ENCODE peak calls at places on chromosomes 3 and 15, in ten cellular contexts. One of them, this sample, is unnamed. For H3K4me1, the result is how much of the 10 kb centered on the place peaks cover.

GRCh38 chr3:124584552-124585391 is 145.5 kb upstream of the UMPS start:
- DNase-seq in neural progenitor cell: peak
- DNase-seq in endothelial cell of umbilical vein: peak
- DNase-seq in IMR-90: peak
- DNase-seq in fibroblast of lung: peak
- DNase-seq in tibial nerve: no peak
- DNase-seq in A549: peak
- DNase-seq in NT2/D1: peak
- DNase-seq in heart right ventricle: peak
- DNase-seq in transverse colon: peak
- DNase-seq in this sample: peak

GRCh38 chr15:43346305-43346704 is 15.9 kb upstream of the LCMT2 start:
- DNase-seq in neural progenitor cell: no peak
- DNase-seq in endothelial cell of umbilical vein: no peak
- DNase-seq in IMR-90: no peak
- DNase-seq in fibroblast of lung: no peak
- DNase-seq in tibial nerve: no peak
- DNase-seq in A549: no peak
- DNase-seq in NT2/D1: no peak
- DNase-seq in heart right ventricle: no peak
- DNase-seq in transverse colon: no peak
- DNase-seq in this sample: no peak

GRCh38 chr3:10623578-10624275 is 118.3 kb upstream of the ATP2B2 start:
- DNase-seq in neural progenitor cell: no peak
- DNase-seq in endothelial cell of umbilical vein: no peak
- DNase-seq in IMR-90: no peak
- DNase-seq in fibroblast of lung: no peak
- DNase-seq in tibial nerve: no peak
- DNase-seq in A549: no peak
- DNase-seq in NT2/D1: no peak
- DNase-seq in heart right ventricle: no peak
- DNase-seq in transverse colon: no peak
- DNase-seq in this sample: no peak

GRCh38 chr3:59266551-59266950 is 216.7 kb upstream of the CFAP20DC start:
- DNase-seq in neural progenitor cell: no peak
- DNase-seq in endothelial cell of umbilical vein: no peak
- DNase-seq in IMR-90: peak
- DNase-seq in fibroblast of lung: no peak
- DNase-seq in tibial nerve: no peak
- DNase-seq in A549: no peak
- DNase-seq in NT2/D1: no peak
- DNase-seq in heart right ventricle: no peak
- DNase-seq in transverse colon: no peak
- DNase-seq in this sample: peak

GRCh38 chr3:44292947-44293346 is 45.6 kb upstream of the TCAIM start:
- DNase-seq in neural progenitor cell: no peak
- DNase-seq in endothelial cell of umbilical vein: no peak
- DNase-seq in IMR-90: no peak
- DNase-seq in fibroblast of lung: no peak
- DNase-seq in tibial nerve: no peak
- DNase-seq in A549: no peak
- DNase-seq in NT2/D1: no peak
- DNase-seq in heart right ventricle: no peak
- DNase-seq in transverse colon: no peak
- DNase-seq in this sample: no peak

GRCh38 chr3:169863458-169863899 is 6.3 kb downstream of the LRRC31 start:
- DNase-seq in neural progenitor cell: peak
- DNase-seq in endothelial cell of umbilical vein: peak
- DNase-seq in IMR-90: peak
- DNase-seq in fibroblast of lung: peak
- DNase-seq in tibial nerve: peak
- DNase-seq in A549: peak
- DNase-seq in NT2/D1: peak
- DNase-seq in heart right ventricle: peak
- DNase-seq in transverse colon: peak
- DNase-seq in this sample: no peak

GRCh38 chr15:44128443-44128842 is 66.6 kb downstream of the FRMD5 start:
- DNase-seq in neural progenitor cell: no peak
- DNase-seq in endothelial cell of umbilical vein: no peak
- DNase-seq in IMR-90: no peak
- DNase-seq in fibroblast of lung: no peak
- DNase-seq in tibial nerve: no peak
- DNase-seq in A549: no peak
- DNase-seq in NT2/D1: no peak
- DNase-seq in heart right ventricle: no peak
- DNase-seq in transverse colon: no peak
- DNase-seq in this sample: no peak

GRCh38 chr15:31486506-31486905 is 159.9 kb downstream of the KLF13 start:
- DNase-seq in neural progenitor cell: peak
- DNase-seq in endothelial cell of umbilical vein: no peak
- DNase-seq in IMR-90: no peak
- DNase-seq in fibroblast of lung: no peak
- DNase-seq in tibial nerve: no peak
- DNase-seq in A549: no peak
- DNase-seq in NT2/D1: no peak
- DNase-seq in heart right ventricle: no peak
- DNase-seq in transverse colon: no peak
- DNase-seq in this sample: peak

GRCh38 chr15:84937144-84937543 is 44.5 kb upstream of the PDE8A start:
- DNase-seq in neural progenitor cell: no peak
- DNase-seq in endothelial cell of umbilical vein: no peak
- DNase-seq in IMR-90: peak
- DNase-seq in fibroblast of lung: no peak
- DNase-seq in tibial nerve: no peak
- DNase-seq in A549: no peak
- DNase-seq in NT2/D1: no peak
- DNase-seq in heart right ventricle: no peak
- DNase-seq in transverse colon: no peak
- DNase-seq in this sample: no peak

GRCh38 chr3:64170270-64170669 is 55.0 kb downstream of the PRICKLE2 start:
- DNase-seq in neural progenitor cell: no peak
- DNase-seq in endothelial cell of umbilical vein: no peak
- DNase-seq in IMR-90: no peak
- DNase-seq in fibroblast of lung: no peak
- DNase-seq in tibial nerve: no peak
- DNase-seq in A549: no peak
- DNase-seq in NT2/D1: no peak
- DNase-seq in heart right ventricle: no peak
- DNase-seq in transverse colon: no peak
- DNase-seq in this sample: no peak

GRCh38 chr3:156681003-156681402 is 6.6 kb downstream of the TIPARP start:
- DNase-seq in neural progenitor cell: peak
- DNase-seq in endothelial cell of umbilical vein: peak
- DNase-seq in IMR-90: peak
- DNase-seq in fibroblast of lung: peak
- DNase-seq in tibial nerve: no peak
- DNase-seq in A549: peak
- DNase-seq in NT2/D1: peak
- DNase-seq in heart right ventricle: peak
- DNase-seq in transverse colon: peak
- DNase-seq in this sample: no peak

GRCh38 chr15:70248116-70249025 is 150.7 kb upstream of the TLE3 start:
- DNase-seq in neural progenitor cell: peak
- DNase-seq in endothelial cell of umbilical vein: no peak
- DNase-seq in IMR-90: no peak
- DNase-seq in fibroblast of lung: no peak
- DNase-seq in tibial nerve: no peak
- DNase-seq in A549: no peak
- DNase-seq in NT2/D1: peak
- DNase-seq in heart right ventricle: no peak
- DNase-seq in transverse colon: no peak
- DNase-seq in this sample: no peak

GRCh38 chr3:18338827-18339226 is 86.3 kb downstream of the SATB1 start:
- DNase-seq in neural progenitor cell: no peak
- DNase-seq in endothelial cell of umbilical vein: no peak
- DNase-seq in IMR-90: no peak
- DNase-seq in fibroblast of lung: no peak
- DNase-seq in tibial nerve: no peak
- DNase-seq in A549: no peak
- DNase-seq in NT2/D1: no peak
- DNase-seq in heart right ventricle: no peak
- DNase-seq in transverse colon: no peak
- DNase-seq in this sample: no peak

GRCh38 chr3:153744884-153745283 is 376.3 kb upstream of the ARHGEF26 start:
- DNase-seq in neural progenitor cell: no peak
- DNase-seq in endothelial cell of umbilical vein: no peak
- DNase-seq in IMR-90: no peak
- DNase-seq in fibroblast of lung: no peak
- DNase-seq in tibial nerve: no peak
- DNase-seq in A549: no peak
- DNase-seq in NT2/D1: no peak
- DNase-seq in heart right ventricle: no peak
- DNase-seq in transverse colon: no peak
- DNase-seq in this sample: no peak

GRCh38 chr3:187242435-187242834 is 45.1 kb downstream of the RTP1 start:
- DNase-seq in neural progenitor cell: no peak
- DNase-seq in endothelial cell of umbilical vein: no peak
- DNase-seq in IMR-90: peak
- DNase-seq in fibroblast of lung: no peak
- DNase-seq in tibial nerve: no peak
- DNase-seq in A549: no peak
- DNase-seq in NT2/D1: no peak
- DNase-seq in heart right ventricle: no peak
- DNase-seq in transverse colon: no peak
- DNase-seq in this sample: no peak

GRCh38 chr3:122060044-122060694 is 5.0 kb downstream of the CD86 start:
- DNase-seq in neural progenitor cell: no peak
- DNase-seq in endothelial cell of umbilical vein: no peak
- DNase-seq in IMR-90: no peak
- DNase-seq in fibroblast of lung: no peak
- DNase-seq in tibial nerve: no peak
- DNase-seq in A549: no peak
- DNase-seq in NT2/D1: no peak
- DNase-seq in heart right ventricle: no peak
- DNase-seq in transverse colon: no peak
- DNase-seq in this sample: no peak

GRCh38 chr15:28953573-28954195 is 67.9 kb downstream of the APBA2 start:
- DNase-seq in neural progenitor cell: no peak
- DNase-seq in endothelial cell of umbilical vein: no peak
- DNase-seq in IMR-90: no peak
- DNase-seq in fibroblast of lung: no peak
- DNase-seq in tibial nerve: no peak
- DNase-seq in A549: no peak
- DNase-seq in NT2/D1: no peak
- DNase-seq in heart right ventricle: no peak
- DNase-seq in transverse colon: no peak
- DNase-seq in this sample: no peak

DNA sequence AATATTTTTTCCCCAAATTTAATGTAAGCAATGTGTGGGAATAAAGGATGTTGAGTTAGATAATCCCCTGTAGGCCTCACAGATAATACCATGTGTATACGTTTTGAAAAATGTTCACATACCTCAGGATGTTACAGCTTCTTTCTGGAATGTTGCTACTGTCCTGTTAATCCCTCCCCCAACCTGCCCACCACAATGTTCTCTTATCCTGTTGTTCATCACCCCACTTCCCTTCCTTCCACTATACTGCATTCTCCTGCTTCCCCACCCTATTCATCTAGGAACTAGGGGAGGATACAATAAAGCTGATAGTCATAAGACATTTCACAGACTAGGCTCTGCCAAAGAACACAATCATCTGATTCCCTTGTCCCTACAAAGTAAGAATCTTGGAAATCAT is 92.1 kb downstream of the IGF2BP2 start:
- DNase-seq in neural progenitor cell: no peak
- DNase-seq in endothelial cell of umbilical vein: peak
- DNase-seq in IMR-90: peak
- DNase-seq in fibroblast of lung: no peak
- DNase-seq in tibial nerve: no peak
- DNase-seq in A549: no peak
- DNase-seq in NT2/D1: no peak
- DNase-seq in heart right ventricle: no peak
- DNase-seq in transverse colon: no peak
- DNase-seq in this sample: peak
- H3K4me1 ChIP-seq in neural progenitor cell: under half
- H3K4me1 ChIP-seq in endothelial cell of umbilical vein: half or more
- H3K4me1 ChIP-seq in IMR-90: under half
- H3K4me1 ChIP-seq in fibroblast of lung: under half
- H3K4me1 ChIP-seq in tibial nerve: under half
- H3K4me1 ChIP-seq in A549: half or more
- H3K4me1 ChIP-seq in NT2/D1: under half
- H3K4me1 ChIP-seq in heart right ventricle: under half
- H3K4me1 ChIP-seq in transverse colon: under half
- H3K4me1 ChIP-seq in this sample: half or more

GRCh38 chr3:52374173-52374572 is 58.1 kb downstream of the DNAH1 start:
- DNase-seq in neural progenitor cell: no peak
- DNase-seq in endothelial cell of umbilical vein: no peak
- DNase-seq in IMR-90: no peak
- DNase-seq in fibroblast of lung: no peak
- DNase-seq in tibial nerve: no peak
- DNase-seq in A549: no peak
- DNase-seq in NT2/D1: no peak
- DNase-seq in heart right ventricle: no peak
- DNase-seq in transverse colon: no peak
- DNase-seq in this sample: no peak
- H3K4me3 ChIP-seq in neural progenitor cell: no peak
- H3K4me3 ChIP-seq in endothelial cell of umbilical vein: no peak
- H3K4me3 ChIP-seq in IMR-90: no peak
- H3K4me3 ChIP-seq in fibroblast of lung: no peak
- H3K4me3 ChIP-seq in tibial nerve: no peak
- H3K4me3 ChIP-seq in A549: no peak
- H3K4me3 ChIP-seq in NT2/D1: no peak
- H3K4me3 ChIP-seq in heart right ventricle: no peak
- H3K4me3 ChIP-seq in transverse colon: no peak
- H3K4me3 ChIP-seq in this sample: no peak

DNA sequence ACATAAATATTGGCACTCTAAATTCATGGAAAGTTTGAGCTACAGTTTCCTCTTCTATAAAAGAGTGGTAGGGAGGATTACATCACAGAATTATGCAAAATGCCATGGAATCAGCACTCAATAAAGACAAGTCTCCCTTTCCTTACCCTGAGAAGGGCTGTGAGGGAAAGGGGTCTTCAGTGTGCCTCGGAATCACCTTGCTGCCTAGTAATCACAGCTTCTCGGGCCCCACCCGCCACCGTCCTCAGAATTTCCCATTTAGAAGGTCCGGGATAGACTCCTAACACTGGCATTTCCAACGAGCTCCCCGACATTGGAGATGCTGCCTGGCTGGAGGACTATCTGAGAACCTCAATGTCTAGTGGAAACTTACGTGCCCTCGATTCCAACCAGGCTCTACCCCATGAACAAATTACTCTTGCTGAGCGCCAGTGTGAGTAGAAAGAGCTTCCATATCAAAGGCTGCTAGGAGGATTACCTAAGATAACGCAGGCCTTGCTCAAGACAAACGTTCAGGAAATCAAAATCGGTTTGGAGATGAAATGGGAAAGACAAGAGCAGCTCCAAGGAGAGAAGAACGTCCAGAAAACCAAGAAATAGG is 92.1 kb upstream of the CHD2 start:
- DNase-seq in neural progenitor cell: no peak
- DNase-seq in endothelial cell of umbilical vein: peak
- DNase-seq in IMR-90: no peak
- DNase-seq in fibroblast of lung: no peak
- DNase-seq in tibial nerve: no peak
- DNase-seq in A549: peak
- DNase-seq in NT2/D1: no peak
- DNase-seq in heart right ventricle: peak
- DNase-seq in transverse colon: peak
- DNase-seq in this sample: no peak
- H3K4me1 ChIP-seq in neural progenitor cell: under half
- H3K4me1 ChIP-seq in endothelial cell of umbilical vein: under half
- H3K4me1 ChIP-seq in IMR-90: under half
- H3K4me1 ChIP-seq in fibroblast of lung: under half
- H3K4me1 ChIP-seq in tibial nerve: under half
- H3K4me1 ChIP-seq in A549: under half
- H3K4me1 ChIP-seq in NT2/D1: under half
- H3K4me1 ChIP-seq in heart right ventricle: under half
- H3K4me1 ChIP-seq in transverse colon: under half
- H3K4me1 ChIP-seq in this sample: under half

GRCh38 chr3:69541059-69541471 is 155.2 kb upstream of the FRMD4B start:
- DNase-seq in neural progenitor cell: peak
- DNase-seq in endothelial cell of umbilical vein: no peak
- DNase-seq in IMR-90: no peak
- DNase-seq in fibroblast of lung: peak
- DNase-seq in tibial nerve: no peak
- DNase-seq in A549: no peak
- DNase-seq in NT2/D1: peak
- DNase-seq in heart right ventricle: no peak
- DNase-seq in transverse colon: no peak
- DNase-seq in this sample: peak
- H3K4me3 ChIP-seq in neural progenitor cell: peak
- H3K4me3 ChIP-seq in endothelial cell of umbilical vein: no peak
- H3K4me3 ChIP-seq in IMR-90: no peak
- H3K4me3 ChIP-seq in fibroblast of lung: peak
- H3K4me3 ChIP-seq in tibial nerve: peak
- H3K4me3 ChIP-seq in A549: no peak
- H3K4me3 ChIP-seq in NT2/D1: peak
- H3K4me3 ChIP-seq in heart right ventricle: peak
- H3K4me3 ChIP-seq in transverse colon: no peak
- H3K4me3 ChIP-seq in this sample: no peak

This sample was measured in SJSA1.